ENCODE peak calls at places on chromosomes 7 and 10, in seven cellular contexts. One of them, this sample, is unnamed.

GRCh38 chr7:73770002-73770859 is at the start of gene CLDN3:
- DNase-seq in Panc1: no peak
- DNase-seq in stomach: peak
- DNase-seq in HCT116: peak
- DNase-seq in endothelial cell of umbilical vein: no peak
- DNase-seq in breast epithelium: peak
- DNase-seq in GM23338: peak
- DNase-seq in this sample: no peak

GRCh38 chr10:1942478-1942877 is 205.2 kb upstream of the ADARB2 start:
- DNase-seq in stomach: no peak
- DNase-seq in breast epithelium: no peak
- DNase-seq in endothelial cell of umbilical vein: no peak
- DNase-seq in GM23338: no peak
- DNase-seq in Panc1: no peak
- DNase-seq in HCT116: no peak
- DNase-seq in this sample: no peak

GRCh38 chr7:131502810-131503545 is 53.5 kb downstream of the PODXL start:
- DNase-seq in breast epithelium: no peak
- DNase-seq in GM23338: no peak
- DNase-seq in endothelial cell of umbilical vein: no peak
- DNase-seq in HCT116: no peak
- DNase-seq in stomach: no peak
- DNase-seq in Panc1: no peak
- DNase-seq in this sample: no peak

GRCh38 chr7:35758421-35758820 is 42.4 kb upstream of the SEPTIN7 start:
- DNase-seq in GM23338: peak
- DNase-seq in Panc1: no peak
- DNase-seq in endothelial cell of umbilical vein: no peak
- DNase-seq in breast epithelium: no peak
- DNase-seq in stomach: no peak
- DNase-seq in HCT116: no peak
- DNase-seq in this sample: no peak

GRCh38 chr7:151695856-151696555 is 176.3 kb upstream of the RHEB start:
- DNase-seq in stomach: no peak
- DNase-seq in GM23338: no peak
- DNase-seq in Panc1: no peak
- DNase-seq in breast epithelium: peak
- DNase-seq in endothelial cell of umbilical vein: no peak
- DNase-seq in HCT116: no peak
- DNase-seq in this sample: no peak

GRCh38 chr10:93799309-93799708 is 41.6 kb downstream of the LGI1 start:
- DNase-seq in Panc1: no peak
- DNase-seq in stomach: no peak
- DNase-seq in breast epithelium: no peak
- DNase-seq in endothelial cell of umbilical vein: no peak
- DNase-seq in GM23338: no peak
- DNase-seq in HCT116: no peak
- DNase-seq in this sample: no peak

GRCh38 chr7:111388912-111389311 is 173.4 kb downstream of the IMMP2L start:
- DNase-seq in HCT116: no peak
- DNase-seq in breast epithelium: no peak
- DNase-seq in stomach: no peak
- DNase-seq in GM23338: no peak
- DNase-seq in endothelial cell of umbilical vein: no peak
- DNase-seq in Panc1: no peak
- DNase-seq in this sample: no peak

GRCh38 chr7:45679516-45679915 is 105.3 kb downstream of the ADCY1 start:
- DNase-seq in stomach: peak
- DNase-seq in Panc1: no peak
- DNase-seq in HCT116: no peak
- DNase-seq in GM23338: peak
- DNase-seq in breast epithelium: no peak
- DNase-seq in endothelial cell of umbilical vein: no peak
- DNase-seq in this sample: no peak

GRCh38 chr10:112898540-112899395 is 51.3 kb upstream of the TCF7L2 start:
- DNase-seq in breast epithelium: no peak
- DNase-seq in Panc1: no peak
- DNase-seq in endothelial cell of umbilical vein: peak
- DNase-seq in HCT116: peak
- DNase-seq in GM23338: peak
- DNase-seq in stomach: peak
- DNase-seq in this sample: no peak

GRCh38 chr10:90148121-90148855 is 446.9 kb downstream of the KIF20B start:
- DNase-seq in breast epithelium: no peak
- DNase-seq in HCT116: peak
- DNase-seq in endothelial cell of umbilical vein: peak
- DNase-seq in stomach: no peak
- DNase-seq in Panc1: no peak
- DNase-seq in GM23338: peak
- DNase-seq in this sample: no peak

GRCh38 chr10:16545126-16545736 is 23.6 kb upstream of the C1QL3 start:
- DNase-seq in GM23338: peak
- DNase-seq in Panc1: peak
- DNase-seq in stomach: no peak
- DNase-seq in breast epithelium: no peak
- DNase-seq in endothelial cell of umbilical vein: peak
- DNase-seq in HCT116: peak
- DNase-seq in this sample: no peak

GRCh38 chr7:27106181-27106905 is 3.9 kb upstream of the HOXA2 start:
- DNase-seq in HCT116: no peak
- DNase-seq in Panc1: no peak
- DNase-seq in endothelial cell of umbilical vein: peak
- DNase-seq in breast epithelium: no peak
- DNase-seq in stomach: no peak
- DNase-seq in GM23338: peak
- DNase-seq in this sample: no peak

GRCh38 chr7:70446448-70447143 is 685.3 kb upstream of the GALNT17 start:
- DNase-seq in stomach: no peak
- DNase-seq in HCT116: no peak
- DNase-seq in endothelial cell of umbilical vein: no peak
- DNase-seq in Panc1: no peak
- DNase-seq in breast epithelium: no peak
- DNase-seq in GM23338: no peak
- DNase-seq in this sample: no peak

GRCh38 chr10:69461327-69462025 is 10.2 kb downstream of the TSPAN15 start:
- DNase-seq in HCT116: no peak
- DNase-seq in endothelial cell of umbilical vein: peak
- DNase-seq in Panc1: no peak
- DNase-seq in breast epithelium: no peak
- DNase-seq in stomach: no peak
- DNase-seq in GM23338: no peak
- DNase-seq in this sample: no peak

GRCh38 chr7:4694653-4695335 is 12.7 kb downstream of the FOXK1 start:
- DNase-seq in breast epithelium: no peak
- DNase-seq in stomach: no peak
- DNase-seq in Panc1: no peak
- DNase-seq in endothelial cell of umbilical vein: peak
- DNase-seq in HCT116: no peak
- DNase-seq in GM23338: no peak
- DNase-seq in this sample: no peak

GRCh38 chr7:2811476-2812118 is 32.5 kb downstream of the GNA12 start:
- DNase-seq in stomach: no peak
- DNase-seq in HCT116: no peak
- DNase-seq in breast epithelium: no peak
- DNase-seq in GM23338: peak
- DNase-seq in endothelial cell of umbilical vein: no peak
- DNase-seq in Panc1: no peak
- DNase-seq in this sample: no peak

GRCh38 chr7:20030417-20030816 is 186.8 kb downstream of the MACC1 start:
- DNase-seq in GM23338: no peak
- DNase-seq in HCT116: no peak
- DNase-seq in Panc1: no peak
- DNase-seq in stomach: no peak
- DNase-seq in endothelial cell of umbilical vein: no peak
- DNase-seq in breast epithelium: no peak
- DNase-seq in this sample: no peak

GRCh38 chr10:108052981-108053380 is 888.5 kb upstream of the SORCS1 start:
- DNase-seq in HCT116: no peak
- DNase-seq in breast epithelium: no peak
- DNase-seq in stomach: no peak
- DNase-seq in endothelial cell of umbilical vein: no peak
- DNase-seq in Panc1: no peak
- DNase-seq in GM23338: no peak
- DNase-seq in this sample: no peak

GRCh38 chr7:64889686-64890162 is 13.3 kb upstream of the ZNF273 start:
- DNase-seq in breast epithelium: no peak
- DNase-seq in stomach: no peak
- DNase-seq in endothelial cell of umbilical vein: no peak
- DNase-seq in GM23338: peak
- DNase-seq in HCT116: no peak
- DNase-seq in Panc1: no peak
- DNase-seq in this sample: peak

GRCh38 chr7:149490083-149490482 is 7.5 kb downstream of the ZNF746 start:
- DNase-seq in GM23338: no peak
- DNase-seq in breast epithelium: no peak
- DNase-seq in Panc1: no peak
- DNase-seq in stomach: no peak
- DNase-seq in endothelial cell of umbilical vein: no peak
- DNase-seq in HCT116: no peak
- DNase-seq in this sample: no peak

GRCh38 chr7:149493366-149493765 is 4.2 kb downstream of the ZNF746 start:
- DNase-seq in endothelial cell of umbilical vein: no peak
- DNase-seq in HCT116: no peak
- DNase-seq in Panc1: no peak
- DNase-seq in GM23338: no peak
- DNase-seq in breast epithelium: no peak
- DNase-seq in stomach: no peak
- DNase-seq in this sample: no peak

GRCh38 chr7:149494738-149495368 is 2.8 kb downstream of the ZNF746 start:
- DNase-seq in Panc1: no peak
- DNase-seq in breast epithelium: no peak
- DNase-seq in GM23338: no peak
- DNase-seq in endothelial cell of umbilical vein: no peak
- DNase-seq in HCT116: no peak
- DNase-seq in stomach: no peak
- DNase-seq in this sample: no peak

GRCh38 chr7:149489391-149490024 is 8.1 kb downstream of the ZNF746 start:
- DNase-seq in breast epithelium: no peak
- DNase-seq in GM23338: peak
- DNase-seq in stomach: no peak
- DNase-seq in HCT116: no peak
- DNase-seq in endothelial cell of umbilical vein: no peak
- DNase-seq in Panc1: no peak
- DNase-seq in this sample: no peak
- TF ChIP-seq CTCF in breast epithelium: no peak
- TF ChIP-seq CTCF in GM23338: peak
- TF ChIP-seq CTCF in stomach: no peak
- TF ChIP-seq CTCF in HCT116: peak
- TF ChIP-seq CTCF in endothelial cell of umbilical vein: no peak
- TF ChIP-seq CTCF in Panc1: peak
- TF ChIP-seq CTCF in this sample: no peak

DNA sequence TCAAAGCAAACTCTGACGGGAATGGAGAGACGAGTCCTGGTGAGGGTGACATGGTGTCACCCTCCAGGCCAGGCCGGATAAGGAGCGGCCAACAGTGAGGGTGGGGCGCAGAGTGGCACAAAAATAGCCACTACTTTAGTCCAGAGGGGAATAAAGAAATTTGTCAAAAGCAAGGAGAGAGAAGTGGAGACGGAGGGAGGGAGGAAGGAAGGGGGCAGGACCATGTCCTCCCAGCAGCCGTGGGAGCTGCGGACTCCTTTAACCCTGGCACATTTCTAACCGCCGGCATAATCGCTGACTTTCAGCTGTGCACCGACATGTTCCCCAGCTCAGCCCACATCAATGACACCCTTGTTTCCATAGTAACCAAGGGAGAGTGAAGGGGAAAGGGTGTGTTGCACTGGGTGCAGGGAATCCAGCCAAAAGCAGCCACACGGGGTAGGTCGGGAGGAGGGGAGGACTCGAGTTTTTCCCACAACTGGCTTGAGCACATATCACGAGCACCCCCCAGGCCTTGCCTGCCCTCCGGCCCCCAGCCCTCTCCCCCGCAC is 29.8 kb downstream of the TRIM8 start:
- DNase-seq in breast epithelium: no peak
- DNase-seq in endothelial cell of umbilical vein: peak
- DNase-seq in Panc1: no peak
- DNase-seq in GM23338: peak
- DNase-seq in HCT116: no peak
- DNase-seq in stomach: peak
- DNase-seq in this sample: peak
- TF ChIP-seq POLR2AphosphoS5 in breast epithelium: no peak
- TF ChIP-seq POLR2AphosphoS5 in endothelial cell of umbilical vein: no peak
- TF ChIP-seq POLR2AphosphoS5 in Panc1: no peak
- TF ChIP-seq POLR2AphosphoS5 in GM23338: no peak
- TF ChIP-seq POLR2AphosphoS5 in HCT116: no peak
- TF ChIP-seq POLR2AphosphoS5 in stomach: peak
- TF ChIP-seq POLR2AphosphoS5 in this sample: peak

GRCh38 chr7:28408974-28409715 is 3.2 kb upstream of the CREB5 start:
- DNase-seq in GM23338: peak
- DNase-seq in stomach: peak
- DNase-seq in breast epithelium: peak
- DNase-seq in HCT116: peak
- DNase-seq in endothelial cell of umbilical vein: peak
- DNase-seq in Panc1: peak
- DNase-seq in this sample: peak

GRCh38 chr7:28409716-28410627 is 2.3 kb upstream of the CREB5 start:
- DNase-seq in HCT116: no peak
- DNase-seq in stomach: peak
- DNase-seq in endothelial cell of umbilical vein: peak
- DNase-seq in GM23338: peak
- DNase-seq in breast epithelium: peak
- DNase-seq in Panc1: no peak
- DNase-seq in this sample: no peak

GRCh38 chr7:28407643-28408042 is 4.7 kb upstream of the CREB5 start:
- DNase-seq in Panc1: no peak
- DNase-seq in breast epithelium: no peak
- DNase-seq in HCT116: no peak
- DNase-seq in GM23338: no peak
- DNase-seq in stomach: no peak
- DNase-seq in endothelial cell of umbilical vein: no peak
- DNase-seq in this sample: no peak

GRCh38 chr7:28406192-28406591 is 6.1 kb upstream of the CREB5 start:
- DNase-seq in endothelial cell of umbilical vein: no peak
- DNase-seq in breast epithelium: no peak
- DNase-seq in HCT116: no peak
- DNase-seq in Panc1: no peak
- DNase-seq in stomach: no peak
- DNase-seq in GM23338: peak
- DNase-seq in this sample: no peak

GRCh38 chr7:28408105-28408973 is 4.0 kb upstream of the CREB5 start:
- DNase-seq in HCT116: no peak
- DNase-seq in breast epithelium: no peak
- DNase-seq in stomach: no peak
- DNase-seq in Panc1: no peak
- DNase-seq in endothelial cell of umbilical vein: no peak
- DNase-seq in GM23338: peak
- DNase-seq in this sample: peak
- H3K4me3 ChIP-seq in HCT116: no peak
- H3K4me3 ChIP-seq in breast epithelium: peak
- H3K4me3 ChIP-seq in stomach: peak
- H3K4me3 ChIP-seq in Panc1: peak
- H3K4me3 ChIP-seq in endothelial cell of umbilical vein: no peak
- H3K4me3 ChIP-seq in GM23338: peak
- H3K4me3 ChIP-seq in this sample: peak

DNA sequence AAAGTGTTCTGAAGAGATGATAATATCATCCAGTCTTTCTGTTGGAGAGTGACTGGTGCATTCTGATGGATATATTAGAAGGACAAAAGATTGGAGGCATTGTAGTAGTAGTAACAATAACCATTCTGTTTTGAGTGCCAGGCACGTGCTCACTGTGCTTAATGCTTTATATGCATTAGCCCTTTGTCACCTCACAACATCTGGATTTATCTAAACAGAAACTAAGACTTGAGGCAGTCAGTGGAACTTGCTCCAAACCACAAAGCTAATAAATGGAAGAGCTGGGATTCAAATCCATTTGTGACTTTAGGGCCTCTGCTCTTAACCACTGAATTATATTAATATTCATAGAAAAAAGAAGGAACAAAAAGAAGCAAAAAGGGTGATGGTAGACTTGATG is 84.5 kb upstream of the OIT3 start:
- DNase-seq in HCT116: no peak
- DNase-seq in endothelial cell of umbilical vein: no peak
- DNase-seq in stomach: no peak
- DNase-seq in GM23338: no peak
- DNase-seq in breast epithelium: no peak
- DNase-seq in Panc1: no peak
- DNase-seq in this sample: no peak
- TF ChIP-seq CTCF in HCT116: no peak
- TF ChIP-seq CTCF in endothelial cell of umbilical vein: no peak
- TF ChIP-seq CTCF in stomach: no peak
- TF ChIP-seq CTCF in GM23338: no peak
- TF ChIP-seq CTCF in breast epithelium: no peak
- TF ChIP-seq CTCF in Panc1: no peak
- TF ChIP-seq CTCF in this sample: no peak